ENCODE peak calls at places on chromosomes 11 and 22, in six cellular contexts. F is HCT116, T is NT2/D1, X is HepG2, U is GM12878, K is H1. M is an unnamed sample.

GRCh38 chr11:130999992-131000770 is 83.9 kb upstream of the SNX19 start:
- DNase-seq in F (peak), T (no peak), X (peak), U (no peak), K (no peak), M (no peak)

GRCh38 chr11:120170741-120171261 is 32.9 kb upstream of the TRIM29 start:
- DNase-seq in F (no peak), T (no peak), X (no peak), U (no peak), K (no peak), M (no peak)

GRCh38 chr11:10375280-10376048 is 70.6 kb downstream of the ADM start:
- DNase-seq in F (no peak), T (no peak), X (no peak), U (no peak), K (no peak), M (no peak)

GRCh38 chr22:23522642-23523251 is 57.3 kb downstream of the IGLL1 start:
- DNase-seq in F (no peak), T (no peak), X (peak), U (no peak), K (no peak), M (peak)

GRCh38 chr22:20033045-20033706 is 12.3 kb downstream of the TANGO2 start:
- DNase-seq in F (no peak), T (no peak), X (no peak), U (no peak), K (no peak), M (no peak)

GRCh38 chr11:113683481-113684046 is 22.5 kb downstream of the TMPRSS5 start:
- DNase-seq in F (no peak), T (no peak), X (no peak), U (no peak), K (no peak), M (no peak)

GRCh38 chr11:19428206-19429001 is 187.7 kb upstream of the E2F8 start:
- DNase-seq in F (no peak), T (no peak), X (no peak), U (no peak), K (no peak), M (no peak)

GRCh38 chr11:16669799-16670415 is 68.5 kb upstream of the C11orf58 start:
- DNase-seq in F (peak), T (peak), X (peak), U (no peak), K (peak), M (no peak)

GRCh38 chr11:66324626-66325025 is 7.8 kb upstream of the CD248 start:
- DNase-seq in F (no peak), T (no peak), X (no peak), U (no peak), K (no peak), M (no peak)

GRCh38 chr11:106306942-106307341 is 229.5 kb downstream of the AASDHPPT start:
- DNase-seq in F (no peak), T (no peak), X (no peak), U (no peak), K (no peak), M (no peak)

DNA sequence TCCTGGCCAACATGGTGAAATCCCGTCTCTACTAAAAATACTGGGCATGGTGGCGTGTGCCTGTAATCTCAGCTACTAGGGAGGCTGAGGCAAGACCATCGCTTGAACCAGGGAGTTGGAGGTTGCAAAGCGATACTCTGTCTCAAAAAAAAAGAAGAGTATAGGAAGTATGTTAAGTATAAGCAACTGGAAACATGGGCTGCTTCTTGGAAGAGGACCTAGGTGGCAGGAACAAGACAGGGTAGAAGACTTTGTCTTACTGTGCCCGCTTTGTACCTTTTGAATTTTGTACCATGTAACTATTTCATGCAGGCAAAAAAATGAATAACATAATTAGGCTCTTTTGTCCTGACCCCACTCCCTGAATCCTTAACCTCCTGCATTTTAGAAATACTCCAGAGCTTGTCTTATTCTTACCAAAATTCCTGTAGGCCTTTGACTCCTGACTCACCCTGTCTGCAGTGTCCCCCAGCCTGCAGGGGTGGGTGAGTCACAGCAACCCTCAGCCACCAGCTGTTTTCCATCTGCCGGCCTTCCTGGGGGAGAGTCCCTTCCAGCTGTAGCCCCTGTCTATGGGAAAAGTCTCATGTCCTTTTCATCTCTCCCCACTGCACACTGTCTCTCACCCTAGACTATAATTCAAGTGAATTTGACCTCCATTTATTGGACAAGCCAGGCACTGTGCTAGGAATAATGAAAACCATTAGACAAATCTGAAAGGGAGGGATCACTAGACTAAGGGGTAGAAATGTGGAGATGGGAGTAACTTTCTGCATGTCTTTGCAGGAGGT is 41.8 kb downstream of the TXN2 start:
- DNase-seq in F (no peak), T (no peak), X (peak), U (no peak), K (no peak), M (peak)
- TF ChIP-seq ZNF274 in F (no peak), T (no peak), X (no peak), U (no peak), K (no peak), M (no peak)

DNA sequence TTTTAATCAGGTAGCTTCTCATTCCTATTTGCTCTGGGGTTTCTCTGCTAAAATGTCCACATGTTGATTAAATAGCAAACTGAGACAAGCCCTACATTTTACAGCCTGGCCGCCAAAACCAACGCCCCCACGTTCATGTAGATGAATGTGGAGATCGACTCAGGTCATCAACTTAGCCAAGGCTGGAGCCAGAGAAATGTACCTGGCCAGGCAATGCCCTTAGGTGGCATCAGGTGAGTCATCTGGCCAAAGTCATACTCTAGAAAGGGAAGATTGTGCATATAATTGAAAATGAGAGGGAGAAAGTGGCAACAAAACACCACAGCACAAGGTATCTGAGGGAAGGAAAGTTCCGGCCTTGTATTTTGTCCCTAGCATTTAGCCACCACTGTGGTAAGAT is 37.1 kb upstream of the CCDC89 start:
- DNase-seq in F (no peak), T (no peak), X (no peak), U (no peak), K (no peak), M (no peak)
- TF ChIP-seq ZNF274 in F (no peak), T (no peak), X (no peak), U (no peak), K (no peak), M (no peak)

GRCh38 chr11:75966546-75967287 is 151.7 kb downstream of the UVRAG start:
- DNase-seq in F (peak), T (no peak), X (no peak), U (no peak), K (no peak), M (no peak)
- TF ChIP-seq ZNF274 in F (no peak), T (no peak), X (no peak), U (no peak), K (no peak), M (no peak)

DNA sequence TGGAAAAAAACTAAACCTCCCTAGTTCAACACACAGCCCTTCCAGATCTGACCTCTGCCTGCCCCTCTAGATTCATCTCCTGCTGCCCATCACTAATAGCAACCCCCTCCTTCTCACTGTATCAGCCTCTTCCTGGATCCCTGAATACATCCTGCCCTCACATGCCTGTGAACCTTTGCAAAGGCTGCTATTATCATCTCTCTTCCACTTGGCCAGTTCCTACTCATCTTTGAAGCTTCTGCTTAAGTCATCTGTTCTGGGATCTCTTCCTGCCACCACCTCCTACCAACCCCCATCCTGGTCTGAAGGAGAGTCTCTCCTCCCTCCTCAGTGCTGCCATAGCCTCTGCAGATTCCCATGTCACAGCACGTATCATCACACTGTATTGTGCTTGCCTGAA is 38.0 kb upstream of the AMOTL1 start:
- DNase-seq in F (no peak), T (no peak), X (no peak), U (no peak), K (no peak), M (no peak)
- TF ChIP-seq ZNF274 in F (no peak), T (no peak), X (no peak), U (no peak), K (no peak), M (no peak)

GRCh38 chr11:43921561-43922294 is 20.7 kb upstream of the C11orf96 start:
- DNase-seq in F (no peak), T (no peak), X (no peak), U (no peak), K (no peak), M (no peak)

GRCh38 chr11:43922974-43923326 is 19.5 kb upstream of the C11orf96 start:
- DNase-seq in F (no peak), T (no peak), X (no peak), U (no peak), K (no peak), M (no peak)

GRCh38 chr11:43919852-43920597 is 22.4 kb upstream of the C11orf96 start:
- DNase-seq in F (no peak), T (no peak), X (no peak), U (no peak), K (no peak), M (no peak)

GRCh38 chr11:43922295-43922648 is 20.2 kb upstream of the C11orf96 start:
- DNase-seq in F (no peak), T (no peak), X (no peak), U (no peak), K (no peak), M (no peak)

GRCh38 chr11:43920598-43921419 is 21.6 kb upstream of the C11orf96 start:
- DNase-seq in F (peak), T (no peak), X (peak), U (no peak), K (no peak), M (peak)
- TF ChIP-seq ZNF274 in F (no peak), T (no peak), X (no peak), U (no peak), K (no peak), M (no peak)

GRCh38 chr22:21780259-21780658 is 44.7 kb upstream of the YPEL1 start:
- DNase-seq in F (no peak), T (no peak), X (no peak), U (no peak), K (no peak), M (peak)
- TF ChIP-seq ZNF274 in F (no peak), T (no peak), X (no peak), U (no peak), K (no peak), M (no peak)